ENCODE peak calls at places on chromosomes 5 and 9, in eight cellular contexts. D is A549, P is prostate gland, V is esophagus squamous epithelium, L is testis, T is uterus, A is stomach, Z is body of pancreas. I is an unnamed sample.

GRCh38 chr9:83041771-83042170 is 21.2 kb downstream of the RASEF start:
- DNase-seq in V (no peak), D (peak; percentile 30), P (no peak), Z (no peak), A (no peak), L (no peak), T (no peak), I (no peak)

GRCh38 chr9:134293576-134294227 is 32.6 kb upstream of the RXRA start:
- DNase-seq in A (no peak), V (no peak), T (peak; percentile 38), L (no peak), D (no peak), Z (no peak), P (no peak), I (peak; percentile 77)

GRCh38 chr5:176609724-176610429 is at the start of gene GPRIN1:
- DNase-seq in V (no peak), A (peak; percentile 48), P (no peak), D (peak; percentile 50), L (peak; percentile 43), T (no peak), Z (peak; percentile 28), I (peak; percentile 88)

GRCh38 chr5:66849803-66850202 is 253.6 kb downstream of the MAST4 start:
- DNase-seq in V (no peak), P (no peak), Z (no peak), A (no peak), D (peak; percentile 42), T (no peak), L (no peak), I (no peak)

GRCh38 chr5:167940911-167941310 is 350.5 kb upstream of the WWC1 start:
- DNase-seq in A (no peak), P (no peak), L (no peak), T (no peak), V (no peak), Z (no peak), D (no peak), I (no peak)

GRCh38 chr5:150496534-150496933 is 11.4 kb upstream of the NDST1 start:
- DNase-seq in V (no peak), A (no peak), T (no peak), Z (no peak), D (no peak), P (no peak), L (no peak), I (no peak)

GRCh38 chr5:40171971-40172370 is 507.7 kb upstream of the PTGER4 start:
- DNase-seq in A (no peak), T (no peak), L (no peak), D (peak; percentile 7), P (no peak), V (no peak), Z (no peak), I (no peak)

GRCh38 chr9:104997536-104997935 is 69.6 kb upstream of the ABCA1 start:
- DNase-seq in D (no peak), Z (no peak), P (no peak), L (no peak), A (no peak), V (no peak), T (no peak), I (no peak)

GRCh38 chr5:149871471-149871870 is 73.1 kb downstream of the PDE6A start:
- DNase-seq in D (no peak), V (no peak), L (no peak), A (no peak), P (no peak), T (no peak), Z (no peak), I (no peak)

GRCh38 chr5:16005210-16005609 is 174.4 kb downstream of the MARCHF11 start:
- DNase-seq in L (no peak), Z (no peak), T (no peak), D (no peak), A (no peak), P (no peak), V (no peak), I (no peak)

GRCh38 chr9:12809720-12810119 is 34.9 kb downstream of the LURAP1L start:
- DNase-seq in A (no peak), Z (no peak), T (no peak), V (no peak), D (no peak), P (no peak), L (no peak), I (no peak)

GRCh38 chr9:110714314-110714713 is 45.7 kb downstream of the MUSK start:
- DNase-seq in L (no peak), V (no peak), A (peak; percentile 25), Z (no peak), T (no peak), P (peak; percentile 65), D (peak; percentile 10), I (no peak)

GRCh38 chr5:132218321-132218720 is 9.3 kb downstream of the P4HA2 start:
- DNase-seq in D (no peak), P (no peak), Z (no peak), L (no peak), A (no peak), T (no peak), V (no peak), I (peak; percentile 63)

GRCh38 chr5:133962131-133962530 is 6.3 kb downstream of the C5orf15 start:
- DNase-seq in D (no peak), T (no peak), Z (no peak), A (no peak), L (no peak), P (no peak), V (no peak), I (no peak)

GRCh38 chr5:140882591-140882899 is 621 bp downstream of the PCDHA13 start:
- DNase-seq in P (no peak), D (peak; percentile 46), Z (peak; percentile 16), A (no peak), L (peak; percentile 74), V (no peak), T (no peak), I (no peak)

GRCh38 chr5:157523976-157524375 is 51.6 kb downstream of the ADAM19 start:
- DNase-seq in L (no peak), T (no peak), Z (no peak), P (no peak), A (no peak), D (no peak), V (no peak), I (no peak)

GRCh38 chr9:132406554-132407122 is at the start of gene TTF1:
- DNase-seq in V (peak; percentile 76), T (peak; percentile 87), L (peak; percentile 94), Z (peak; percentile 93), D (peak; percentile 92), A (peak; percentile 91), P (peak; percentile 80), I (peak; percentile 97)

GRCh38 chr5:35302544-35302943 is 72.3 kb upstream of the PRLR start:
- DNase-seq in L (no peak), A (no peak), Z (no peak), P (no peak), T (no peak), V (no peak), D (no peak), I (no peak)

GRCh38 chr9:101671567-101671966 is 66.9 kb downstream of the GRIN3A start:
- DNase-seq in T (no peak), P (no peak), V (no peak), D (no peak), Z (no peak), L (no peak), A (no peak), I (no peak)

GRCh38 chr5:174106997-174107655 is 61.6 kb downstream of the NSG2 start:
- DNase-seq in T (no peak), D (no peak), Z (no peak), V (no peak), L (no peak), P (no peak), A (no peak), I (no peak)

GRCh38 chr5:33936004-33936380 is 194 bp upstream of the RXFP3 start:
- DNase-seq in P (peak; percentile 21), L (peak; percentile 79), Z (peak; percentile 55), T (peak; percentile 32), A (peak; percentile 49), D (peak; percentile 20), V (no peak), I (no peak)

GRCh38 chr9:88660611-88661010 is 125.6 kb downstream of the NXNL2 start:
- DNase-seq in P (no peak), V (no peak), A (no peak), Z (no peak), T (no peak), L (peak; percentile 55), D (peak; percentile 60), I (no peak)

GRCh38 chr5:123945548-123945947 is 433.6 kb downstream of the CSNK1G3 start:
- DNase-seq in T (no peak), P (no peak), A (no peak), D (no peak), V (no peak), Z (no peak), L (no peak), I (no peak)
- H3K4me1 ChIP-seq in T (no peaks in the 10 kb centered on the region), P (no peaks in the 10 kb centered on the region), A (no peaks in the 10 kb centered on the region), D (no peaks in the 10 kb centered on the region), V (no peaks in the 10 kb centered on the region), Z (no peaks in the 10 kb centered on the region), L (no peaks in the 10 kb centered on the region), I (no peaks in the 10 kb centered on the region)

DNA sequence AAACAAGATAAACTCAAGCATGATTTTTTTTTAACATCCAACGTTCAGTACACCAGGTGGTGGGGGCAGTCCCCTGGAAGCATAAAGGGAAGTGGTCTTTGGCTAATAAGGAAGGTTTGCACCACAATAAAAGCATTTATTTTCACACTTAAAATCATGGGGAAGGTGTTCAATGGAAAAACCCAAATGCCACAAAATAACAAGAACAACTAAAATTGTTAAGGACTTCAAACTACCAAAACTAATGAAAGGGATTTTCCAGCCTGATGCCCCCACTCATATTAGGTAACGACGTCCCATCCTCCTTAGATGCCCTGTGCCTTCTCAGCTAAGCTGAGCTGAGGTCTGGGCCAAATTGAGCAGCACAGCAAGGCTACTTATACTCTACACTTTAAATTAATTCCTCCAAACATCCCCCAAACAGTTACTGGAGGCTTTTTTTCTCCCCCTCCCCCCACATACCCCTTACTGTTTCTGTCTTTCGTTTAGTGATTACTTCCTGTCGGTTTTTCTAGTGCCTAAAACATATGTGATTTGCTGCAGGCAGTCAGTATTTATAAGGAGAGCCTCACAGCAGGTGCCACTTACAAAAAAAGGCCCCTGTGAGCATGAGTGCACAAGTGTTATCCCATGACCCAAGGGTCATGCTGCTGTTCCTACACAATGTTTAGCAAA is 259.7 kb upstream of the ZNF608 start:
- DNase-seq in T (no peak), Z (no peak), A (no peak), D (no peak), V (no peak), P (no peak), L (no peak), I (no peak)
- H3K27ac ChIP-seq in T (no peak overlapping the region), Z (no peak overlapping the region), A (no peak overlapping the region), D (no peak overlapping the region), V (no peak overlapping the region), P (no peak overlapping the region), L (no peak overlapping the region), I (no peak overlapping the region)

GRCh38 chr9:34457266-34458012 is 931 bp downstream of the FAM219A start:
- DNase-seq in D (peak; percentile 62), T (peak; percentile 76), A (peak; percentile 66), P (peak; percentile 53), L (peak; percentile 82), V (no peak), Z (peak; percentile 75), I (peak; percentile 88)
- TF ChIP-seq POLR2A in D (no peak), T (peak; percentile 50), A (no peak), P (peak; percentile 42), L (no peak), V (no peak), Z (peak; percentile 57), I (no peak)

DNA sequence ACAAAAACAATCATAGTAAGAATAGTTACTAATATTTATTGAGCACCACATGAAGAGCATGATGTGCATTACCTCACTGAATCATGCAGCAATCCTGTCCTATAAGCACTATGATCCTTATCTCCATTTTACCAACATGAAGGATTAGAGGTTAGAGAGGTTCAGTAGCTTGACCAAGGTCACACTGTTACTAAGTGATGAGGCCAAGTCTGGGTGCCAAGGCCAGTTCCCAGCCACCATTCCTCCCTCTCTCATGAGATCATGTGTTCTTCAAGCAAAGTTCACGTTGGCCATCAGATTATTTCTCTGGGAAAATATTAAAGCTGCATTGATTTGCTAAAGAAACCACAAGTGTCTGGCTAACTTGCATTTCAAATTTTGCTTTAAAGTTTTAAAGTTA is 31.0 kb downstream of the PDE8B start:
- DNase-seq in A (no peak), P (no peak), V (no peak), Z (no peak), D (no peak), T (no peak), L (no peak), I (no peak)
- H3K4me1 ChIP-seq in A (peaks cover 11% of the 10 kb centered on the region), P (no peaks in the 10 kb centered on the region), V (no peaks in the 10 kb centered on the region), Z (peaks cover 9% of the 10 kb centered on the region), D (peaks cover 15% of the 10 kb centered on the region), T (no peaks in the 10 kb centered on the region), L (peaks cover 3% of the 10 kb centered on the region), I (no peaks in the 10 kb centered on the region)